ENCODE peak calls at places on chromosomes 7 and 10, in seven cellular contexts. M is CD8-positive, alpha-beta T cell; C is skeletal muscle cell; D is lower lobe of right lung; H is ovary; V is cardiac muscle cell; X is right atrium auricular region. Y is an unnamed sample.

GRCh38 chr10:132918617-132919373 is 23.6 kb downstream of the CFAP46 start:
- DNase-seq in M (no peak), C (no peak), D (peak), H (peak), V (no peak), X (no peak), Y (no peak)

GRCh38 chr7:131518626-131519025 is 37.8 kb downstream of the PODXL start:
- DNase-seq in M (no peak), C (no peak), D (no peak), H (no peak), V (no peak), X (no peak), Y (no peak)

GRCh38 chr7:152674860-152675760 is 831 bp downstream of the XRCC2 start:
- DNase-seq in M (no peak), C (no peak), D (no peak), H (no peak), V (peak), X (no peak), Y (peak)

GRCh38 chr10:16915308-16915707 is 98.1 kb upstream of the RSU1 start:
- DNase-seq in M (no peak), C (no peak), D (no peak), H (no peak), V (no peak), X (no peak), Y (no peak)

GRCh38 chr7:124032369-124033092 is at the start of gene TMEM229A:
- DNase-seq in M (no peak), C (no peak), D (peak), H (peak), V (peak), X (no peak), Y (peak)

GRCh38 chr7:87413029-87413428 is 62.5 kb downstream of the ABCB4 start:
- DNase-seq in M (no peak), C (no peak), D (no peak), H (no peak), V (no peak), X (no peak), Y (no peak)

GRCh38 chr7:608361-608760 is 88.7 kb upstream of the PDGFA start:
- DNase-seq in M (no peak), C (no peak), D (no peak), H (no peak), V (no peak), X (no peak), Y (no peak)

GRCh38 chr10:37680243-37680683 is 177.1 kb downstream of the ZNF248 start:
- DNase-seq in M (no peak), C (no peak), D (no peak), H (no peak), V (no peak), X (no peak), Y (no peak)

GRCh38 chr10:103793920-103794883 is 61.2 kb downstream of the SH3PXD2A start:
- DNase-seq in M (no peak), C (no peak), D (peak), H (no peak), V (peak), X (no peak), Y (no peak)

GRCh38 chr10:43199684-43200537 is 61.7 kb downstream of the CSGALNACT2 start:
- DNase-seq in M (peak), C (no peak), D (peak), H (no peak), V (no peak), X (no peak), Y (no peak)

GRCh38 chr7:12212051-12212485 is 974 bp downstream of the TMEM106B start:
- DNase-seq in M (no peak), C (no peak), D (no peak), H (no peak), V (peak), X (no peak), Y (no peak)

GRCh38 chr7:28755255-28755654 is 202.9 kb downstream of the TRIL start:
- DNase-seq in M (no peak), C (peak), D (no peak), H (no peak), V (no peak), X (no peak), Y (no peak)

GRCh38 chr10:31315453-31315852 is 3.6 kb upstream of the ZEB1 start:
- DNase-seq in M (no peak), C (peak), D (no peak), H (no peak), V (no peak), X (no peak), Y (no peak)

GRCh38 chr7:131238260-131238940 is 89.3 kb upstream of the MKLN1 start:
- DNase-seq in M (no peak), C (no peak), D (no peak), H (no peak), V (no peak), X (no peak), Y (no peak)

GRCh38 chr7:96825285-96825684 is 115.6 kb upstream of the SEM1 start:
- DNase-seq in M (no peak), C (no peak), D (no peak), H (no peak), V (no peak), X (no peak), Y (no peak)

GRCh38 chr10:74871595-74872382 is 45.4 kb downstream of the KAT6B start:
- DNase-seq in M (no peak), C (no peak), D (no peak), H (no peak), V (no peak), X (no peak), Y (no peak)

GRCh38 chr10:32167450-32167849 is 111.2 kb upstream of the KIF5B start:
- DNase-seq in M (no peak), C (no peak), D (no peak), H (no peak), V (no peak), X (no peak), Y (no peak)

GRCh38 chr10:30434273-30435067 is 486 bp downstream of the MAP3K8 start:
- DNase-seq in M (peak), C (no peak), D (peak), H (peak), V (peak), X (peak), Y (peak)

GRCh38 chr7:117673839-117674238 is 194.0 kb downstream of the CFTR start:
- DNase-seq in M (no peak), C (no peak), D (no peak), H (no peak), V (peak), X (no peak), Y (no peak)

GRCh38 chr10:80772596-80772995 is 234.9 kb downstream of the SH2D4B start:
- DNase-seq in M (no peak), C (no peak), D (no peak), H (no peak), V (no peak), X (no peak), Y (no peak)

GRCh38 chr7:47946581-47947354 is 1.5 kb downstream of the PKD1L1 start:
- DNase-seq in M (no peak), C (no peak), D (no peak), H (no peak), V (no peak), X (no peak), Y (no peak)

GRCh38 chr10:102515724-102516123 is 12.0 kb downstream of the SUFU start:
- DNase-seq in M (no peak), C (no peak), D (no peak), H (no peak), V (no peak), X (no peak), Y (no peak)

GRCh38 chr10:86377797-86378146 is 11.2 kb upstream of the GRID1 start:
- DNase-seq in M (no peak), C (no peak), D (no peak), H (no peak), V (no peak), X (no peak), Y (no peak)

DNA sequence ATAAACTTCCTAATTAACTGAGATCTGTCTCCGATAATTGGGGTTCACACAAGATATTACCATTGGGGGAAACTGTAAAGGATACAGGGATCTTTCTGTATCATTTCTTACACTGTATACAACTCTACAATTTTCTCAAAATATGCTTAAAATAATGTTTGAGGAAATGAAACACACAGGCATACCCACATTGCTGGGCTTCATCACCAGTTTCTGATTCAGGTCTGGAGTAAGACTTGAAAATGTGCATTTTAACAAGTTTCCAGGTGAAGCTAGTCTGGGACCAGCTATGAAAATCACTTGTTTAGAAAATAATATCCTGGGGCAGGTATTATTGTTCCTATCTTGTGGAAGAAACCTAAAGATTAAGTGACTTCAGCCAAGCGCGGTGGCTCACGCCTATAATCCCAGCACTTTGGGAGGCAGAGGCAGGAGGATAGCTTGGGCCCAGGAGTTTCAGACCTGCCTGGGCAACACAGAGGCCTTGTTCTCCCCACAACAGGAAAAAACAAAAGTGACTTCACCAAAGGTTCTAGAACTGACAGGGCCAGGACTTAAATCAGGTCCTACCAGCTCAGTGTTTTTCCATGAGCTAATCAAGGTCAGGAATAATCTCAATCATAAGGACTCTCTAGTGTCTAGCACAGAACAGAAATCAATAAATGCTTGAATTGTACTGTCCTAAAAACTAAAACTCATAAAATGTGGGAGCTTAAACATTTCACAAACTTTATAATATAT is 12.6 kb downstream of the TOMM7 start:
- DNase-seq in M (no peak), C (no peak), D (no peak), H (no peak), V (no peak), X (no peak), Y (no peak)
- H3K4me3 ChIP-seq in M (no peak), C (no peak), D (no peak), H (no peak), V (no peak), X (no peak), Y (no peak)

GRCh38 chr7:22980422-22980821 is 33.5 kb downstream of the HYCC1 start:
- DNase-seq in M (no peak), C (peak), D (no peak), H (no peak), V (no peak), X (no peak), Y (no peak)
- H3K4me3 ChIP-seq in M (no peak), C (no peak), D (no peak), H (no peak), V (no peak), X (no peak), Y (no peak)

GRCh38 chr10:123134058-123134914 is 1.5 kb upstream of the HMX3 start:
- DNase-seq in M (no peak), C (no peak), D (no peak), H (no peak), V (no peak), X (peak), Y (no peak)

GRCh38 chr10:123132576-123133477 is 2.9 kb upstream of the HMX3 start:
- DNase-seq in M (peak), C (no peak), D (peak), H (peak), V (peak), X (peak), Y (peak)

GRCh38 chr10:123134915-123135414 is 805 bp upstream of the HMX3 start:
- DNase-seq in M (no peak), C (no peak), D (no peak), H (no peak), V (no peak), X (no peak), Y (no peak)

GRCh38 chr10:123135415-123136141 is at the start of gene HMX3:
- DNase-seq in M (no peak), C (no peak), D (no peak), H (no peak), V (no peak), X (peak), Y (peak)

GRCh38 chr10:123133511-123133910 is 2.3 kb upstream of the HMX3 start:
- DNase-seq in M (no peak), C (no peak), D (no peak), H (no peak), V (no peak), X (no peak), Y (no peak)
- H3K4me3 ChIP-seq in M (peak), C (no peak), D (no peak), H (no peak), V (no peak), X (no peak), Y (peak)

GRCh38 chr7:98284335-98285036 is 3.0 kb downstream of the BRI3 start:
- DNase-seq in M (no peak), C (no peak), D (peak), H (peak), V (no peak), X (peak), Y (no peak)

GRCh38 chr7:98287486-98287959 is 6.0 kb downstream of the BRI3 start:
- DNase-seq in M (no peak), C (no peak), D (peak), H (no peak), V (no peak), X (no peak), Y (no peak)

GRCh38 chr7:98285132-98286092 is 3.9 kb downstream of the BRI3 start:
- DNase-seq in M (no peak), C (no peak), D (no peak), H (no peak), V (no peak), X (no peak), Y (no peak)

GRCh38 chr7:98286701-98287485 is 5.4 kb downstream of the BRI3 start:
- DNase-seq in M (no peak), C (no peak), D (no peak), H (no peak), V (peak), X (no peak), Y (no peak)

GRCh38 chr7:98286093-98286525 is 4.6 kb downstream of the BRI3 start:
- DNase-seq in M (no peak), C (no peak), D (peak), H (peak), V (no peak), X (peak), Y (no peak)
- H3K4me3 ChIP-seq in M (no peak), C (no peak), D (peak), H (no peak), V (no peak), X (peak), Y (no peak)

GRCh38 chr7:150738092-150739044 is 1.1 kb downstream of the GIMAP5 start:
- DNase-seq in M (no peak), C (no peak), D (no peak), H (no peak), V (no peak), X (no peak), Y (no peak)

GRCh38 chr7:150739045-150739432 is 1.8 kb downstream of the GIMAP5 start:
- DNase-seq in M (no peak), C (no peak), D (no peak), H (no peak), V (no peak), X (no peak), Y (no peak)

GRCh38 chr7:150735596-150736358 is 1.4 kb upstream of the GIMAP5 start:
- DNase-seq in M (no peak), C (no peak), D (no peak), H (no peak), V (no peak), X (no peak), Y (peak)

GRCh38 chr7:150736864-150737263 is 354 bp upstream of the GIMAP5 start:
- DNase-seq in M (no peak), C (no peak), D (no peak), H (no peak), V (no peak), X (no peak), Y (no peak)

GRCh38 chr7:150737265-150738055 is at the start of gene GIMAP5:
- DNase-seq in M (peak), C (no peak), D (no peak), H (no peak), V (no peak), X (no peak), Y (no peak)
- H3K4me3 ChIP-seq in M (peak), C (no peak), D (peak), H (peak), V (no peak), X (peak), Y (no peak)

DNA sequence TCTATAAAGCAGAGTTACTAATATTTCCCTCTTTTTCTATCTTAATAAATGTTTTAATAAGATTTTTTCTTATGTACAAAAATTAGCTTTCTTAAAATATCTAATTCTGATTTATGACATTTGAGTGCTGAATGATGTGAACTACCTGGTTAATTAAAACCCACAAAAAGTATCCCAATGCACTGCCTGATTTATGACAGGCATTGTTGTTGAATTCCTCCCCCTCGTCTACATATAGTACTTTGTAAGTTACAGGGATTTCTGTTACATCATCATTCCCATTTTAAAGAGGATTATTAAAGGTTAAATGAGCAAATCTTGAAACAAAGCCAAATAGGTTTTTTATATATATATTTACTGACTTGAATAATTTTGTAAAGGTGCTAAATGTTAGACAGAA is 91.1 kb downstream of the NRBF2 start:
- DNase-seq in M (no peak), C (no peak), D (no peak), H (no peak), V (no peak), X (no peak), Y (no peak)
- H3K4me3 ChIP-seq in M (no peak), C (no peak), D (no peak), H (no peak), V (no peak), X (no peak), Y (no peak)